ENCODE peak calls at places on chromosomes 6 and 20, in nine cellular contexts. W, A, Y, T, R, X, C, F and S are unnamed samples.

GRCh38 chr6:116557863-116558262 is 4.3 kb downstream of the CALHM4 start:
- DNase-seq in X (no peak), R (peak), C (no peak), W (no peak), Y (no peak), T (no peak), F (peak), A (no peak), S (peak)

GRCh38 chr6:37096025-37096424 is 73.9 kb upstream of the PIM1 start:
- DNase-seq in F (no peak), R (no peak), W (no peak), T (no peak), A (no peak), X (no peak), Y (no peak), C (no peak), S (no peak)

GRCh38 chr20:24915892-24916291 is 33.2 kb upstream of the CST7 start:
- DNase-seq in R (no peak), W (no peak), Y (no peak), F (no peak), C (no peak), T (no peak), X (no peak), A (no peak), S (no peak)

GRCh38 chr6:115910147-115910546 is 150.5 kb downstream of the FRK start:
- DNase-seq in T (no peak), Y (no peak), C (no peak), X (no peak), A (no peak), F (no peak), W (no peak), R (no peak), S (no peak)

GRCh38 chr6:136607204-136607931 is 57.1 kb upstream of the MAP7 start:
- DNase-seq in Y (no peak), X (no peak), R (no peak), T (no peak), C (no peak), F (peak), W (no peak), A (no peak), S (peak)

GRCh38 chr6:115947964-115948541 is 112.6 kb downstream of the FRK start:
- DNase-seq in T (no peak), A (no peak), R (peak), W (no peak), C (no peak), Y (no peak), X (no peak), F (no peak), S (no peak)

GRCh38 chr6:3325210-3325609 is 66.5 kb downstream of the PSMG4 start:
- DNase-seq in F (peak), T (no peak), R (no peak), W (no peak), Y (no peak), X (no peak), C (no peak), A (no peak), S (no peak)

GRCh38 chr20:25246182-25246943 is 1.5 kb upstream of the PYGB start:
- DNase-seq in T (no peak), W (no peak), C (no peak), R (peak), Y (no peak), A (no peak), X (no peak), F (peak), S (peak)

GRCh38 chr6:45474376-45474775 is 96.6 kb upstream of the SUPT3H start:
- DNase-seq in T (no peak), R (no peak), F (no peak), A (no peak), X (no peak), C (no peak), W (no peak), Y (no peak), S (no peak)